ENCODE peak calls at places on chromosome 21, in six cellular contexts. X is NCI-H226, Z is LHCN-M2, W is gastrocnemius medialis, E is germinal center, Y is glutamatergic neuron. V is an unnamed sample.

GRCh38 chr21:35559128-35559831 is 501.0 kb downstream of the SETD4 start:
- DNase-seq in X (peak), Z (peak), W (no peak), E (no peak), Y (no peak), V (no peak)

GRCh38 chr21:15442743-15443142 is 287.0 kb upstream of the USP25 start:
- DNase-seq in X (no peak), Z (no peak), W (no peak), E (no peak), Y (no peak), V (no peak)

GRCh38 chr21:26954591-26955214 is 12.2 kb downstream of the ADAMTS5 start:
- DNase-seq in X (no peak), Z (peak), W (no peak), E (no peak), Y (peak), V (no peak)

GRCh38 chr21:33021150-33021549 is 4.6 kb upstream of the OLIG2 start:
- DNase-seq in X (no peak), Z (no peak), W (no peak), E (no peak), Y (no peak), V (no peak)

GRCh38 chr21:15943009-15943666 is 213.4 kb downstream of the USP25 start:
- DNase-seq in X (no peak), Z (peak), W (no peak), E (no peak), Y (no peak), V (no peak)

GRCh38 chr21:37636152-37636860 is 269.7 kb downstream of the DYRK1A start:
- DNase-seq in X (peak), Z (peak), W (no peak), E (no peak), Y (no peak), V (no peak)

GRCh38 chr21:43295016-43295958 is 126.5 kb downstream of the CRYAA start:
- DNase-seq in X (no peak), Z (no peak), W (no peak), E (peak), Y (no peak), V (no peak)

GRCh38 chr21:44639331-44639655 is 2.1 kb downstream of the KRTAP10-10 start:
- DNase-seq in X (no peak), Z (no peak), W (no peak), E (no peak), Y (no peak), V (no peak)

GRCh38 chr21:15278851-15279250 is 214.1 kb upstream of the NRIP1 start:
- DNase-seq in X (no peak), Z (no peak), W (no peak), E (no peak), Y (no peak), V (no peak)

GRCh38 chr21:44938976-44939531 is 775 bp upstream of the SLX9 start:
- DNase-seq in X (no peak), Z (no peak), W (no peak), E (no peak), Y (no peak), V (no peak)

GRCh38 chr21:19553930-19554615 is 1150.5 kb upstream of the TMPRSS15 start:
- DNase-seq in X (no peak), Z (no peak), W (no peak), E (no peak), Y (no peak), V (no peak)

GRCh38 chr21:35395728-35396127 is 346.6 kb upstream of the RUNX1 start:
- DNase-seq in X (peak), Z (peak), W (no peak), E (no peak), Y (no peak), V (no peak)

GRCh38 chr21:17613242-17613676 is 558 bp upstream of the BTG3 start:
- DNase-seq in X (no peak), Z (peak), W (peak), E (no peak), Y (peak), V (no peak)

GRCh38 chr21:46626536-46627302 is 8.8 kb upstream of the PRMT2 start:
- DNase-seq in X (no peak), Z (no peak), W (no peak), E (no peak), Y (no peak), V (no peak)

GRCh38 chr21:33732038-33732437 is 89.7 kb downstream of the ITSN1 start:
- DNase-seq in X (peak), Z (no peak), W (no peak), E (no peak), Y (no peak), V (no peak)

GRCh38 chr21:36321325-36322082 is 1.5 kb downstream of the MORC3 start:
- DNase-seq in X (peak), Z (no peak), W (peak), E (no peak), Y (peak), V (no peak)

GRCh38 chr21:16514316-16514715 is 784.5 kb downstream of the USP25 start:
- DNase-seq in X (no peak), Z (peak), W (no peak), E (no peak), Y (no peak), V (no peak)

GRCh38 chr21:31553461-31553860 is 106.0 kb upstream of the SOD1 start:
- DNase-seq in X (no peak), Z (no peak), W (no peak), E (no peak), Y (no peak), V (no peak)

GRCh38 chr21:46119565-46120271 is 21.8 kb downstream of the COL6A2 start:
- DNase-seq in X (no peak), Z (no peak), W (peak), E (no peak), Y (peak), V (no peak)

GRCh38 chr21:44949161-44950015 is 9.6 kb downstream of the SLX9 start:
- DNase-seq in X (peak), Z (peak), W (peak), E (peak), Y (peak), V (peak)

GRCh38 chr21:31624961-31625491 is 34.5 kb upstream of the SOD1 start:
- DNase-seq in X (no peak), Z (no peak), W (no peak), E (no peak), Y (no peak), V (no peak)

GRCh38 chr21:36806103-36806502 is 107.2 kb downstream of the SIM2 start:
- DNase-seq in X (no peak), Z (peak), W (no peak), E (no peak), Y (no peak), V (no peak)

GRCh38 chr21:27258222-27258621 is 291.3 kb upstream of the ADAMTS5 start:
- DNase-seq in X (no peak), Z (no peak), W (no peak), E (no peak), Y (no peak), V (no peak)

GRCh38 chr21:41112740-41113692 is 54.9 kb upstream of the BACE2 start:
- DNase-seq in X (peak), Z (peak), W (no peak), E (no peak), Y (no peak), V (no peak)

GRCh38 chr21:45055861-45056260 is 18.5 kb upstream of the ADARB1 start:
- DNase-seq in X (no peak), Z (no peak), W (peak), E (no peak), Y (no peak), V (no peak)

GRCh38 chr21:46079357-46080170 is 18.3 kb upstream of the COL6A2 start:
- DNase-seq in X (no peak), Z (no peak), W (no peak), E (no peak), Y (no peak), V (peak)

GRCh38 chr21:34027727-34028461 is 45.5 kb upstream of the MRPS6 start:
- DNase-seq in X (peak), Z (no peak), W (no peak), E (no peak), Y (no peak), V (no peak)

GRCh38 chr21:15140321-15141019 is 75.7 kb upstream of the NRIP1 start:
- DNase-seq in X (no peak), Z (no peak), W (no peak), E (no peak), Y (no peak), V (peak)

GRCh38 chr21:28832013-28832714 is 160.5 kb downstream of the LTN1 start:
- DNase-seq in X (peak), Z (peak), W (no peak), E (no peak), Y (no peak), V (no peak)

GRCh38 chr21:42668193-42668592 is 14.8 kb downstream of the PDE9A start:
- DNase-seq in X (no peak), Z (no peak), W (no peak), E (no peak), Y (peak), V (no peak)

GRCh38 chr21:41725421-41726021 is 41.3 kb downstream of the RIPK4 start:
- DNase-seq in X (no peak), Z (no peak), W (no peak), E (no peak), Y (no peak), V (no peak)

GRCh38 chr21:45592208-45592619 is 50.0 kb upstream of the SLC19A1 start:
- DNase-seq in X (no peak), Z (no peak), W (no peak), E (peak), Y (no peak), V (no peak)

GRCh38 chr21:41668051-41668541 is 98.8 kb downstream of the RIPK4 start:
- DNase-seq in X (no peak), Z (no peak), W (no peak), E (no peak), Y (no peak), V (no peak)

GRCh38 chr21:42080788-42081083 is 9.6 kb downstream of the UMODL1 start:
- DNase-seq in X (peak), Z (peak), W (peak), E (no peak), Y (no peak), V (no peak)

V was measured in progenitor cell of endocrine pancreas.